ENCODE peak calls at places on chromosomes 2 and 18, in six cellular contexts. S is endothelial cell, P is HS-5, Z is choroid plexus epithelial cell, X is HL-60, T is 8988T. A is an unnamed sample.

GRCh38 chr18:471701-472100 is 28.8 kb downstream of the COLEC12 start:
- DNase-seq in S (no peak), T (no peak), P (no peak), Z (no peak), X (no peak), A (peak)

GRCh38 chr2:54665436-54665856 is 58.0 kb upstream of the EML6 start:
- DNase-seq in T (no peak), P (no peak), X (no peak), S (peak), Z (peak), A (peak)

GRCh38 chr2:239157766-239158165 is 243.1 kb downstream of the HDAC4 start:
- DNase-seq in S (peak), T (peak), Z (peak), X (no peak), P (no peak), A (no peak)

GRCh38 chr18:79988079-79988924 is at the start of gene TXNL4A:
- DNase-seq in Z (peak), T (no peak), S (peak), P (peak), X (peak), A (peak)

GRCh38 chr2:81483254-81483653 is 1178.7 kb upstream of the LRRTM1 start:
- DNase-seq in T (no peak), X (no peak), P (no peak), Z (no peak), S (no peak), A (no peak)

GRCh38 chr2:64699712-64700111 is 46.0 kb upstream of the SERTAD2 start:
- DNase-seq in T (no peak), Z (no peak), X (no peak), P (no peak), S (no peak), A (no peak)

GRCh38 chr2:121480826-121481225 is 49.9 kb upstream of the RNU4ATAC start:
- DNase-seq in Z (peak), S (no peak), T (no peak), X (no peak), P (no peak), A (peak)

GRCh38 chr18:685438-685837 is 27.0 kb downstream of the ENOSF1 start:
- DNase-seq in X (no peak), T (no peak), S (no peak), P (no peak), Z (no peak), A (no peak)

GRCh38 chr18:50138181-50139064 is 56.5 kb downstream of the MYO5B start:
- DNase-seq in X (no peak), Z (peak), T (no peak), P (no peak), S (no peak), A (no peak)

GRCh38 chr2:7924033-7924762 is 757.7 kb upstream of the ID2 start:
- DNase-seq in X (no peak), Z (no peak), S (no peak), P (no peak), T (no peak), A (no peak)

GRCh38 chr2:197286805-197287595 is 23.6 kb downstream of the ANKRD44 start:
- DNase-seq in X (no peak), S (no peak), Z (peak), T (no peak), P (peak), A (peak)

GRCh38 chr2:182372661-182373060 is 54.2 kb downstream of the PDE1A start:
- DNase-seq in T (peak), S (no peak), Z (peak), P (peak), X (no peak), A (peak)

A was measured in mesenchymal stem cell.